ENCODE peak calls at places on chromosome 7, in four cellular contexts. B is stimulated activated CD4-positive, alpha-beta T cell treated with anti-CD3 and anti-CD28 coated beads, Interleukin-4, amount 100 ng/mL, for 48 hours; T is ACHN; J is Caki2. N is an unnamed sample.

GRCh38 chr7:152076940-152077933 is 51.8 kb downstream of the GALNT11 start:
- DNase-seq in B (no peak), T (peak; percentile 33), J (no peak), N (no peak)

GRCh38 chr7:136134503-136134902 is 157.3 kb upstream of the MTPN start:
- DNase-seq in B (no peak), T (peak; percentile 11), J (no peak), N (no peak)

GRCh38 chr7:36607206-36607515 is 117.1 kb downstream of the AOAH start:
- DNase-seq in B (no peak), T (no peak), J (no peak), N (no peak)

GRCh38 chr7:27564881-27565482 is 97.7 kb downstream of the HIBADH start:
- DNase-seq in B (no peak), T (no peak), J (no peak), N (no peak)

GRCh38 chr7:151859111-151859947 is 17.6 kb downstream of the PRKAG2 start:
- DNase-seq in B (no peak), T (no peak), J (no peak), N (no peak)

GRCh38 chr7:6501586-6502564 is 49.4 kb downstream of the GRID2IP start:
- DNase-seq in B (no peak), T (no peak), J (no peak), N (no peak)

GRCh38 chr7:128919241-128919640 is 8.7 kb upstream of the KCP start:
- DNase-seq in B (no peak), T (no peak), J (no peak), N (no peak)

GRCh38 chr7:132653364-132653930 is 77.2 kb upstream of the PLXNA4 start:
- DNase-seq in B (no peak), T (no peak), J (no peak), N (no peak)

GRCh38 chr7:132113536-132114409 is 462.5 kb downstream of the PLXNA4 start:
- DNase-seq in B (no peak), T (no peak), J (no peak), N (no peak)

GRCh38 chr7:129785457-129786178 is 167.1 kb downstream of the UBE2H start:
- DNase-seq in B (no peak), T (no peak), J (no peak), N (no peak)

GRCh38 chr7:14602851-14603250 is 299.7 kb downstream of the DGKB start:
- DNase-seq in B (no peak), T (no peak), J (no peak), N (no peak)

GRCh38 chr7:143849785-143850479 is 52.0 kb downstream of the TCAF1 start:
- DNase-seq in B (no peak), T (no peak), J (no peak), N (no peak)

GRCh38 chr7:94133460-94133859 is 129.3 kb upstream of the BET1 start:
- DNase-seq in B (no peak), T (no peak), J (no peak), N (no peak)

GRCh38 chr7:32479574-32480200 is 10.5 kb downstream of the LSM5 start:
- DNase-seq in B (no peak), T (peak; percentile 68), J (no peak), N (peak; percentile 60)

GRCh38 chr7:12607134-12607533 is 36.6 kb downstream of the SCIN start:
- DNase-seq in B (no peak), T (no peak), J (no peak), N (no peak)

GRCh38 chr7:18508441-18509427 is 13.2 kb downstream of the HDAC9 start:
- DNase-seq in B (no peak), T (peak; percentile 99), J (peak; percentile 94), N (peak; percentile 42)

GRCh38 chr7:84187813-84188212 is 6.8 kb downstream of the SEMA3A start:
- DNase-seq in B (no peak), T (peak; percentile 20), J (no peak), N (no peak)

GRCh38 chr7:155349601-155350331 is 52.1 kb downstream of the INSIG1 start:
- DNase-seq in B (no peak), T (no peak), J (no peak), N (no peak)

GRCh38 chr7:919924-920341 is 34.5 kb downstream of the ADAP1 start:
- DNase-seq in B (no peak), T (no peak), J (no peak), N (no peak)

GRCh38 chr7:150926066-150926465 is 52.1 kb downstream of the KCNH2 start:
- DNase-seq in B (no peak), T (no peak), J (no peak), N (no peak)

GRCh38 chr7:50203521-50203920 is 101.0 kb upstream of the IKZF1 start:
- DNase-seq in B (no peak), T (no peak), J (no peak), N (no peak)

GRCh38 chr7:34327681-34328080 is 330.3 kb upstream of the NPSR1 start:
- DNase-seq in B (no peak), T (no peak), J (no peak), N (no peak)

N was measured in H54.